ENCODE peak calls at places on chromosomes 2 and 18, in seven cellular contexts. K, R, W, S, O, Z and A are unnamed samples.
A peak's percentile ranks its signal among the peaks of the same experiment; 100 is the strongest.

GRCh38 chr18:46680784-46681695 is 24.0 kb upstream of the LOXHD1 start:
- DNase-seq in S (no peak), W (peak; percentile 9), O (no peak), K (no peak), Z (no peak), R (no peak), A (no peak)

GRCh38 chr2:220999351-220999750 is 572.8 kb downstream of the EPHA4 start:
- DNase-seq in W (no peak), Z (no peak), R (peak; percentile 8), O (no peak), S (no peak), K (no peak), A (no peak)

GRCh38 chr2:115165529-115166109 is 723.2 kb downstream of the DPP10 start:
- DNase-seq in Z (no peak), S (peak; percentile 68), W (peak; percentile 59), O (no peak), K (no peak), R (peak; percentile 1), A (peak; percentile 28)

GRCh38 chr2:41698787-41699422 is 348.9 kb upstream of the PKDCC start:
- DNase-seq in S (peak; percentile 7), O (no peak), Z (no peak), K (peak; percentile 28), W (peak; percentile 22), R (no peak), A (peak; percentile 31)

GRCh38 chr2:219687882-219688559 is 60.6 kb downstream of the SLC4A3 start:
- DNase-seq in S (no peak), O (no peak), Z (no peak), R (no peak), W (no peak), K (no peak), A (no peak)

GRCh38 chr2:36785179-36785795 is 88.8 kb downstream of the VIT start:
- DNase-seq in Z (peak; percentile 56), S (peak; percentile 12), O (peak; percentile 33), R (peak; percentile 33), W (peak; percentile 78), K (peak; percentile 48), A (peak; percentile 73)

GRCh38 chr2:11111811-11112425 is 43.3 kb upstream of the SLC66A3 start:
- DNase-seq in W (no peak), Z (no peak), O (no peak), R (no peak), K (no peak), S (no peak), A (peak; percentile 21)

GRCh38 chr18:3457261-3457724 is 7.3 kb downstream of the TGIF1 start:
- DNase-seq in R (no peak), K (no peak), Z (no peak), O (no peak), W (no peak), S (no peak), A (no peak)

GRCh38 chr2:230924092-230924469 is 961 bp downstream of the GPR55 start:
- DNase-seq in R (no peak), K (no peak), S (no peak), Z (no peak), O (no peak), W (no peak), A (no peak)

GRCh38 chr2:42342061-42342794 is 18.8 kb downstream of the COX7A2L start:
- DNase-seq in Z (no peak), R (peak; percentile 93), O (no peak), K (no peak), W (no peak), S (no peak), A (no peak)

GRCh38 chr2:215698566-215698965 is 262.7 kb upstream of the FN1 start:
- DNase-seq in W (no peak), S (no peak), K (no peak), O (no peak), Z (no peak), R (peak; percentile 97), A (no peak)

GRCh38 chr2:85584857-85585780 is 888 bp downstream of the VAMP5 start:
- DNase-seq in W (no peak), K (no peak), S (no peak), O (no peak), R (no peak), Z (peak; percentile 26), A (peak; percentile 65)

GRCh38 chr18:46298511-46298910 is 194.3 kb downstream of the HAUS1 start:
- DNase-seq in S (no peak), K (no peak), Z (no peak), W (no peak), O (no peak), R (no peak), A (no peak)